ENCODE peak calls at places on chromosomes 13 and 19, in eight cellular contexts. M, T, Q, J, Y, R, V and F are unnamed samples.

GRCh38 chr13:45297456-45298205 is 43.4 kb downstream of the TPT1 start:
- DNase-seq in M (no peak), T (no peak), Q (no peak), J (no peak), Y (no peak), R (no peak), V (peak), F (no peak)

GRCh38 chr19:6026390-6026897 is 48.5 kb upstream of the RANBP3 start:
- DNase-seq in M (no peak), T (no peak), Q (no peak), J (no peak), Y (no peak), R (no peak), V (no peak), F (no peak)

GRCh38 chr13:78317030-78317429 is 286.3 kb downstream of the POU4F1 start:
- DNase-seq in M (no peak), T (no peak), Q (no peak), J (no peak), Y (peak), R (no peak), V (peak), F (no peak)

GRCh38 chr13:81302677-81303076 is 961.8 kb upstream of the SPRY2 start:
- DNase-seq in M (no peak), T (no peak), Q (no peak), J (no peak), Y (no peak), R (no peak), V (no peak), F (no peak)

GRCh38 chr19:3276341-3276799 is 51.9 kb downstream of the CELF5 start:
- DNase-seq in M (peak), T (no peak), Q (peak), J (no peak), Y (no peak), R (peak), V (no peak), F (no peak)

GRCh38 chr13:44974056-44974798 is 15.0 kb downstream of the NUFIP1 start:
- DNase-seq in M (peak), T (no peak), Q (no peak), J (no peak), Y (no peak), R (no peak), V (peak), F (no peak)

GRCh38 chr13:75217949-75218348 is 264.0 kb downstream of the TBC1D4 start:
- DNase-seq in M (peak), T (no peak), Q (no peak), J (no peak), Y (no peak), R (no peak), V (peak), F (no peak)

GRCh38 chr19:53521373-53522202 is 16.4 kb upstream of the ZNF331 start:
- DNase-seq in M (no peak), T (no peak), Q (no peak), J (no peak), Y (no peak), R (no peak), V (no peak), F (no peak)

GRCh38 chr13:108193806-108194205 is 21.5 kb downstream of the LIG4 start:
- DNase-seq in M (peak), T (no peak), Q (no peak), J (no peak), Y (no peak), R (no peak), V (no peak), F (no peak)

GRCh38 chr19:14059652-14060155 is 2.2 kb downstream of the PALM3 start:
- DNase-seq in M (no peak), T (no peak), Q (no peak), J (no peak), Y (no peak), R (no peak), V (no peak), F (no peak)